ENCODE peak calls at places on chromosomes 13 and 19, in nine cellular contexts. One of them, this sample, is unnamed.
A peak's percentile ranks its signal among the peaks of the same experiment; 100 is the strongest.

GRCh38 chr19:407501-408440 is 1.2 kb downstream of the C2CD4C start:
- DNase-seq in SK-N-SH: peak; percentile 38
- DNase-seq in Panc1: no peak
- DNase-seq in Caco-2: no peak
- DNase-seq in kidney: peak; percentile 62
- DNase-seq in AG09309: no peak
- DNase-seq in fibroblast of lung: no peak
- DNase-seq in uterus: no peak
- DNase-seq in AG04449: no peak
- DNase-seq in this sample: no peak

GRCh38 chr19:42216653-42217521 is 590 bp downstream of the DEDD2 start:
- DNase-seq in SK-N-SH: peak; percentile 86
- DNase-seq in Caco-2: peak; percentile 62
- DNase-seq in fibroblast of lung: peak; percentile 36
- DNase-seq in AG09309: no peak
- DNase-seq in uterus: peak; percentile 37
- DNase-seq in AG04449: no peak
- DNase-seq in kidney: peak; percentile 88
- DNase-seq in Panc1: no peak
- DNase-seq in this sample: no peak

GRCh38 chr19:4234142-4234861 is 5.0 kb downstream of the EBI3 start:
- DNase-seq in uterus: no peak
- DNase-seq in kidney: no peak
- DNase-seq in AG09309: no peak
- DNase-seq in Panc1: no peak
- DNase-seq in fibroblast of lung: no peak
- DNase-seq in SK-N-SH: no peak
- DNase-seq in AG04449: no peak
- DNase-seq in Caco-2: no peak
- DNase-seq in this sample: no peak

GRCh38 chr19:30345686-30346085 is 26.5 kb upstream of the ZNF536 start:
- DNase-seq in kidney: peak; percentile 34
- DNase-seq in SK-N-SH: no peak
- DNase-seq in uterus: no peak
- DNase-seq in AG04449: no peak
- DNase-seq in AG09309: no peak
- DNase-seq in Caco-2: no peak
- DNase-seq in Panc1: no peak
- DNase-seq in fibroblast of lung: no peak
- DNase-seq in this sample: no peak

GRCh38 chr19:56152644-56153043 is 11.6 kb downstream of the ZNF444 start:
- DNase-seq in AG04449: no peak
- DNase-seq in Caco-2: no peak
- DNase-seq in kidney: no peak
- DNase-seq in SK-N-SH: no peak
- DNase-seq in AG09309: no peak
- DNase-seq in Panc1: no peak
- DNase-seq in uterus: no peak
- DNase-seq in fibroblast of lung: no peak
- DNase-seq in this sample: no peak

GRCh38 chr13:43489168-43489730 is 297.5 kb downstream of the ENOX1 start:
- DNase-seq in kidney: peak; percentile 71
- DNase-seq in Caco-2: no peak
- DNase-seq in uterus: peak; percentile 28
- DNase-seq in AG09309: no peak
- DNase-seq in SK-N-SH: no peak
- DNase-seq in AG04449: no peak
- DNase-seq in Panc1: no peak
- DNase-seq in fibroblast of lung: no peak
- DNase-seq in this sample: no peak

GRCh38 chr13:89925107-89925506 is 1422.4 kb upstream of the MIR17HG start:
- DNase-seq in AG04449: no peak
- DNase-seq in SK-N-SH: peak; percentile 37
- DNase-seq in kidney: no peak
- DNase-seq in Caco-2: no peak
- DNase-seq in fibroblast of lung: peak; percentile 20
- DNase-seq in uterus: no peak
- DNase-seq in AG09309: no peak
- DNase-seq in Panc1: peak; percentile 2
- DNase-seq in this sample: no peak

GRCh38 chr19:10812902-10813404 is 23.1 kb downstream of the TMED1 start:
- DNase-seq in SK-N-SH: no peak
- DNase-seq in AG09309: peak; percentile 86
- DNase-seq in Panc1: no peak
- DNase-seq in uterus: peak; percentile 64
- DNase-seq in kidney: no peak
- DNase-seq in Caco-2: no peak
- DNase-seq in fibroblast of lung: peak; percentile 96
- DNase-seq in AG04449: peak; percentile 81
- DNase-seq in this sample: peak; percentile 82

GRCh38 chr19:8607386-8607785 is 3.1 kb downstream of the ADAMTS10 start:
- DNase-seq in AG09309: no peak
- DNase-seq in SK-N-SH: no peak
- DNase-seq in kidney: no peak
- DNase-seq in fibroblast of lung: peak; percentile 87
- DNase-seq in Caco-2: no peak
- DNase-seq in AG04449: no peak
- DNase-seq in uterus: no peak
- DNase-seq in Panc1: no peak
- DNase-seq in this sample: no peak

GRCh38 chr13:20190481-20191310 is 2.0 kb downstream of the GJB2 start:
- DNase-seq in fibroblast of lung: peak; percentile 95
- DNase-seq in AG09309: peak; percentile 88
- DNase-seq in Panc1: no peak
- DNase-seq in AG04449: peak; percentile 26
- DNase-seq in Caco-2: no peak
- DNase-seq in kidney: no peak
- DNase-seq in SK-N-SH: no peak
- DNase-seq in uterus: no peak
- DNase-seq in this sample: no peak

GRCh38 chr19:47503130-47503822 is 11.6 kb downstream of the NAPA start:
- DNase-seq in uterus: no peak
- DNase-seq in AG09309: no peak
- DNase-seq in SK-N-SH: no peak
- DNase-seq in Panc1: no peak
- DNase-seq in fibroblast of lung: no peak
- DNase-seq in kidney: no peak
- DNase-seq in AG04449: no peak
- DNase-seq in Caco-2: no peak
- DNase-seq in this sample: no peak

GRCh38 chr13:30796132-30796832 is 60.9 kb downstream of the ALOX5AP start:
- DNase-seq in fibroblast of lung: peak; percentile 80
- DNase-seq in AG04449: no peak
- DNase-seq in AG09309: peak; percentile 48
- DNase-seq in SK-N-SH: no peak
- DNase-seq in uterus: no peak
- DNase-seq in Panc1: peak; percentile 46
- DNase-seq in kidney: no peak
- DNase-seq in Caco-2: no peak
- DNase-seq in this sample: no peak

GRCh38 chr13:33745370-33746324 is 72.3 kb upstream of the RFC3 start:
- DNase-seq in uterus: no peak
- DNase-seq in kidney: no peak
- DNase-seq in AG09309: no peak
- DNase-seq in SK-N-SH: no peak
- DNase-seq in fibroblast of lung: no peak
- DNase-seq in Panc1: no peak
- DNase-seq in Caco-2: no peak
- DNase-seq in AG04449: no peak
- DNase-seq in this sample: no peak

GRCh38 chr13:35961002-35961401 is 170.2 kb downstream of the DCLK1 start:
- DNase-seq in Caco-2: no peak
- DNase-seq in Panc1: no peak
- DNase-seq in SK-N-SH: no peak
- DNase-seq in kidney: no peak
- DNase-seq in uterus: no peak
- DNase-seq in AG04449: no peak
- DNase-seq in AG09309: no peak
- DNase-seq in fibroblast of lung: peak; percentile 49
- DNase-seq in this sample: no peak

GRCh38 chr19:31532034-31532433 is 182.8 kb upstream of the TSHZ3 start:
- DNase-seq in AG04449: no peak
- DNase-seq in uterus: no peak
- DNase-seq in Panc1: no peak
- DNase-seq in fibroblast of lung: no peak
- DNase-seq in kidney: no peak
- DNase-seq in SK-N-SH: no peak
- DNase-seq in AG09309: no peak
- DNase-seq in Caco-2: no peak
- DNase-seq in this sample: no peak

GRCh38 chr19:18586311-18586710 is 2.3 kb upstream of the REX1BD start:
- DNase-seq in fibroblast of lung: no peak
- DNase-seq in kidney: no peak
- DNase-seq in Panc1: no peak
- DNase-seq in Caco-2: no peak
- DNase-seq in AG04449: no peak
- DNase-seq in AG09309: no peak
- DNase-seq in SK-N-SH: no peak
- DNase-seq in uterus: no peak
- DNase-seq in this sample: no peak
- TF ChIP-seq CTCF in fibroblast of lung: no peak
- TF ChIP-seq CTCF in kidney: peak; percentile 15
- TF ChIP-seq CTCF in Panc1: no peak
- TF ChIP-seq CTCF in Caco-2: peak; percentile 2
- TF ChIP-seq CTCF in AG04449: no peak
- TF ChIP-seq CTCF in AG09309: peak; percentile 10
- TF ChIP-seq CTCF in SK-N-SH: no peak
- TF ChIP-seq CTCF in uterus: no peak
- TF ChIP-seq CTCF in this sample: no peak

GRCh38 chr13:80048030-80048429 is 292.9 kb downstream of the SPRY2 start:
- DNase-seq in fibroblast of lung: peak; percentile 47
- DNase-seq in uterus: no peak
- DNase-seq in AG09309: no peak
- DNase-seq in SK-N-SH: no peak
- DNase-seq in kidney: no peak
- DNase-seq in Caco-2: no peak
- DNase-seq in AG04449: no peak
- DNase-seq in Panc1: no peak
- DNase-seq in this sample: no peak

GRCh38 chr13:80047406-80047805 is 293.5 kb downstream of the SPRY2 start:
- DNase-seq in Caco-2: no peak
- DNase-seq in AG04449: peak; percentile 69
- DNase-seq in kidney: no peak
- DNase-seq in Panc1: no peak
- DNase-seq in SK-N-SH: no peak
- DNase-seq in fibroblast of lung: peak; percentile 95
- DNase-seq in uterus: no peak
- DNase-seq in AG09309: peak; percentile 27
- DNase-seq in this sample: no peak

GRCh38 chr13:80052286-80052685 is 288.6 kb downstream of the SPRY2 start:
- DNase-seq in Panc1: no peak
- DNase-seq in kidney: no peak
- DNase-seq in SK-N-SH: no peak
- DNase-seq in AG09309: no peak
- DNase-seq in fibroblast of lung: no peak
- DNase-seq in uterus: no peak
- DNase-seq in Caco-2: no peak
- DNase-seq in AG04449: no peak
- DNase-seq in this sample: no peak

GRCh38 chr13:80048802-80049201 is 292.1 kb downstream of the SPRY2 start:
- DNase-seq in Caco-2: no peak
- DNase-seq in AG09309: peak; percentile 89
- DNase-seq in kidney: peak; percentile 89
- DNase-seq in Panc1: peak; percentile 85
- DNase-seq in uterus: peak; percentile 68
- DNase-seq in fibroblast of lung: peak; percentile 98
- DNase-seq in SK-N-SH: no peak
- DNase-seq in AG04449: peak; percentile 91
- DNase-seq in this sample: peak; percentile 89

GRCh38 chr13:80050252-80050651 is 290.7 kb downstream of the SPRY2 start:
- DNase-seq in kidney: no peak
- DNase-seq in SK-N-SH: no peak
- DNase-seq in fibroblast of lung: peak; percentile 68
- DNase-seq in Caco-2: no peak
- DNase-seq in uterus: no peak
- DNase-seq in AG09309: no peak
- DNase-seq in Panc1: no peak
- DNase-seq in AG04449: no peak
- DNase-seq in this sample: no peak
- H3K4me3 ChIP-seq in kidney: no peak overlapping the region
- H3K4me3 ChIP-seq in SK-N-SH: no peak overlapping the region
- H3K4me3 ChIP-seq in fibroblast of lung: no peak overlapping the region
- H3K4me3 ChIP-seq in Caco-2: no peak overlapping the region
- H3K4me3 ChIP-seq in uterus: no peak overlapping the region
- H3K4me3 ChIP-seq in AG09309: no peak overlapping the region
- H3K4me3 ChIP-seq in Panc1: no peak overlapping the region
- H3K4me3 ChIP-seq in AG04449: no peak overlapping the region
- H3K4me3 ChIP-seq in this sample: no peak overlapping the region

DNA sequence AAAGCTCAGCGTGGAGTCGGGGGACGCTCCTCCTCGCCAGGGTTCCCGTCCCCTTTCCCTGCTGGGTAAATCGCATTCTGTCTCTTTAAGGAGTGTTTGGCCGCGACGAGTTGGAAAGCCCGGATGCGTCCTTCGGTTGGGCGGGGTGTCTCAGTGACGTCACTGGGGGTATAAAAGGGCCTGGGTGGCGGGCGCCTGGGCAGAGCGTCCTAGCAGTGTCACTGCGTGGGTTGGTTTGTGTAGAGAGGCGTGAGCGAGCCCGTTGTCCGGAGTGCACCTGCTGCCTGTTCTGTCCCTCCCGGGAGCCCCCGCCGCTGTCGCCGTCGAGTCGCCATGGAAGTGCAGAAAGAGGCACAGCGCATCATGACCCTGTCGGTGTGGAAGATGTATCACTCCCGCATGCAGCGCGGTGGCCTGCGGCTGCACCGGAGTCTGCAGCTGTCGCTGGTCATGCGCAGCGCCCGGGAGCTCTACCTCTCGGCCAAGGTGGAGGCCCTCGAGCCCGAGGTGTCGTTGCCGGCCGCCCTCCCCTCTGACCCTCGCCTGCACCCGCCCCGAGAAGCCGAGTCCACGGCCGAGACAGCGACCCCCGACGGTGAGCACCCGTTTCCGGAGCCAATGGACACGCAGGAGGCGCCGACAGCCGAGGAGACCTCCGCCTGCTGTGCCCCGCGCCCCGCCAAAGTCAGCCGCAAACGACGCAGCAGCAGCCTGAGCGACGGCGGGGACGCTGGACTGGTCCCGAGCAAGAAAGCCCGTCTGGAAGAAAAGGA is 2.8 kb downstream of the IER2 start:
- DNase-seq in SK-N-SH: peak; percentile 92
- DNase-seq in Panc1: no peak
- DNase-seq in kidney: peak; percentile 99
- DNase-seq in AG09309: no peak
- DNase-seq in uterus: peak; percentile 97
- DNase-seq in Caco-2: peak; percentile 95
- DNase-seq in AG04449: no peak
- DNase-seq in fibroblast of lung: peak; percentile 89
- DNase-seq in this sample: peak; percentile 54
- TF ChIP-seq CTCF in SK-N-SH: peak; percentile 39
- TF ChIP-seq CTCF in Panc1: no peak
- TF ChIP-seq CTCF in kidney: no peak
- TF ChIP-seq CTCF in AG09309: no peak
- TF ChIP-seq CTCF in uterus: no peak
- TF ChIP-seq CTCF in Caco-2: peak; percentile 0
- TF ChIP-seq CTCF in AG04449: peak; percentile 22
- TF ChIP-seq CTCF in fibroblast of lung: peak; percentile 19
- TF ChIP-seq CTCF in this sample: peak; percentile 28

DNA sequence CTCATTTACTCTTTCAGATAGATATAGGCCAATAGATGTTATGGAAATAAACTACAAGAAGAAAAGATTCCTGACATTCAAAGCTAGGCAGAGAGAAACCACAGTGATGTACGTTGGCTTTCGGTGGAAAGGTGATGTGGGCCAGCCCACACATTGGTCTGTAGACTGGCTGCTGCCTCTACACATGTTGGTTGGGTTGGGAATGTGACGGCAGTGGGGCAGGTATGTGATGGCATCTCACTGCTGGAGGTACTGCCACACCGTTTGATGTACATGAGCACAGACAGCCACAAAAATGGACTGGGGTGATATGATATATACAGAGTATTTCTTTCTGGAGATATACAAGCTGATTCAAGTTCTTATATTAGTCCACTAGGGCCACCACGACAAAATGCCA is 69.4 kb downstream of the C13orf42 start:
- DNase-seq in AG09309: no peak
- DNase-seq in Panc1: no peak
- DNase-seq in AG04449: no peak
- DNase-seq in kidney: no peak
- DNase-seq in uterus: no peak
- DNase-seq in SK-N-SH: no peak
- DNase-seq in Caco-2: no peak
- DNase-seq in fibroblast of lung: no peak
- DNase-seq in this sample: no peak
- H3K4me3 ChIP-seq in AG09309: no peak overlapping the region
- H3K4me3 ChIP-seq in Panc1: no peak overlapping the region
- H3K4me3 ChIP-seq in AG04449: no peak overlapping the region
- H3K4me3 ChIP-seq in kidney: no peak overlapping the region
- H3K4me3 ChIP-seq in uterus: no peak overlapping the region
- H3K4me3 ChIP-seq in SK-N-SH: no peak overlapping the region
- H3K4me3 ChIP-seq in Caco-2: no peak overlapping the region
- H3K4me3 ChIP-seq in fibroblast of lung: no peak overlapping the region
- H3K4me3 ChIP-seq in this sample: no peak overlapping the region